ENCODE peak calls at places on chromosomes 5 and 9, in five cellular contexts. O is spleen; D is T1000; A is adipocyte; I is stimulated activated CD4-positive, alpha-beta T cell treated with anti-CD3 and anti-CD28 coated beads, Interleukin-4, amount 100 ng/mL, for 48 hours. B is an unnamed sample.

GRCh38 chr5:111829701-111830100 is 72.7 kb upstream of the NREP start:
- DNase-seq in O (no peak), A (peak), D (peak), I (no peak), B (peak)

GRCh38 chr5:143610946-143611345 is 201.0 kb upstream of the HMHB1 start:
- DNase-seq in D (no peak), I (no peak), A (no peak), O (no peak), B (no peak)

GRCh38 chr9:19493845-19494244 is 85.0 kb downstream of the ACER2 start:
- DNase-seq in I (no peak), O (no peak), A (no peak), D (no peak), B (no peak)

GRCh38 chr5:131281133-131281867 is 17.4 kb downstream of the CDC42SE2 start:
- DNase-seq in A (no peak), I (no peak), D (no peak), O (no peak), B (no peak)

GRCh38 chr5:141508808-141509611 is 20.1 kb downstream of the PCDHGC5 start:
- DNase-seq in O (no peak), D (peak), A (peak), I (no peak), B (peak)

GRCh38 chr5:14212838-14213237 is 69.7 kb downstream of the TRIO start:
- DNase-seq in O (no peak), D (no peak), A (no peak), I (no peak), B (no peak)

GRCh38 chr5:149550608-149551226 is 522 bp downstream of the CSNK1A1 start:
- DNase-seq in I (no peak), O (no peak), D (no peak), A (peak), B (no peak)

GRCh38 chr9:70553718-70554673 is 139.5 kb upstream of the KLF9 start:
- DNase-seq in I (no peak), O (no peak), A (no peak), D (no peak), B (peak)

GRCh38 chr9:6564370-6564769 is 81.2 kb downstream of the GLDC start:
- DNase-seq in D (no peak), I (no peak), A (no peak), O (no peak), B (no peak)

GRCh38 chr9:79639354-79639753 is 67.6 kb downstream of the TLE4 start:
- DNase-seq in D (no peak), A (no peak), I (no peak), O (no peak), B (no peak)

GRCh38 chr9:86041331-86041741 is 58.0 kb downstream of the GOLM1 start:
- DNase-seq in A (no peak), D (no peak), I (no peak), O (no peak), B (no peak)

GRCh38 chr5:125277494-125278154 is 531.2 kb upstream of the ZNF608 start:
- DNase-seq in I (no peak), O (no peak), A (peak), D (peak), B (peak)

GRCh38 chr5:126450388-126450787 is 27.2 kb downstream of the GRAMD2B start:
- DNase-seq in I (no peak), O (no peak), A (no peak), D (no peak), B (no peak)

GRCh38 chr9:121770415-121771273 is 119.2 kb downstream of the DAB2IP start:
- DNase-seq in O (peak), I (no peak), A (peak), D (no peak), B (peak)

GRCh38 chr9:137878146-137878941 is 762 bp downstream of the CACNA1B start:
- DNase-seq in I (no peak), A (peak), O (no peak), D (peak), B (no peak)

GRCh38 chr5:128487041-128487440 is 51.0 kb downstream of the FBN2 start:
- DNase-seq in A (peak), D (no peak), I (no peak), O (no peak), B (no peak)

GRCh38 chr5:141234109-141234508 is 11.0 kb downstream of the PCDHB14 start:
- DNase-seq in D (no peak), A (peak), I (no peak), O (no peak), B (no peak)

GRCh38 chr5:95973793-95974325 is 12.2 kb upstream of the ELL2 start:
- DNase-seq in D (no peak), I (no peak), A (no peak), O (no peak), B (peak)

GRCh38 chr9:87498816-87499454 is 1.3 kb downstream of the DAPK1 start:
- DNase-seq in A (no peak), O (no peak), I (no peak), D (no peak), B (no peak)

GRCh38 chr5:66821626-66822429 is 225.6 kb downstream of the MAST4 start:
- DNase-seq in O (no peak), I (peak), A (no peak), D (no peak), B (no peak)

B was measured in SJSA1.